ENCODE peak calls at places on chromosome 1, in five cellular contexts. T is heart left ventricle, G is uterus, R is stomach, B is prostate gland. X is an unnamed sample.

GRCh38 chr1:25031966-25032667 is 102.0 kb upstream of the RUNX3 start:
- DNase-seq in R (peak), B (peak), G (no peak), T (peak), X (no peak)

GRCh38 chr1:21511579-21512522 is 2.6 kb downstream of the ALPL start:
- DNase-seq in B (peak), G (no peak), T (no peak), R (peak), X (peak)

GRCh38 chr1:194705123-194705522 is 1518.7 kb upstream of the B3GALT2 start:
- DNase-seq in T (no peak), R (no peak), B (no peak), G (no peak), X (no peak)

GRCh38 chr1:119279441-119280415 is 88.9 kb upstream of the HAO2 start:
- DNase-seq in R (no peak), T (no peak), G (peak), B (no peak), X (no peak)

GRCh38 chr1:100362821-100363466 is 10.6 kb downstream of the CDC14A start:
- DNase-seq in R (no peak), B (no peak), T (no peak), G (no peak), X (no peak)

GRCh38 chr1:154925335-154926170 is 11.0 kb downstream of the PMVK start:
- DNase-seq in R (no peak), T (no peak), B (no peak), G (no peak), X (no peak)

GRCh38 chr1:27356628-27357280 is 10.0 kb downstream of the MAP3K6 start:
- DNase-seq in T (no peak), R (peak), B (peak), G (no peak), X (no peak)

GRCh38 chr1:169959696-169960095 is 66.0 kb upstream of the SCYL3 start:
- DNase-seq in B (no peak), R (no peak), T (no peak), G (no peak), X (no peak)

GRCh38 chr1:18110968-18111367 is 3.4 kb downstream of the IGSF21 start:
- DNase-seq in R (no peak), G (no peak), B (no peak), T (peak), X (no peak)

GRCh38 chr1:178932552-178932906 is 61.7 kb upstream of the ANGPTL1 start:
- DNase-seq in T (no peak), B (no peak), R (no peak), G (no peak), X (no peak)

GRCh38 chr1:189149547-189150375 is 1327.9 kb downstream of the BRINP3 start:
- DNase-seq in T (no peak), B (no peak), R (peak), G (no peak), X (no peak)

GRCh38 chr1:156247460-156248322 is at the start of gene PAQR6:
- DNase-seq in T (no peak), G (no peak), B (no peak), R (peak), X (no peak)

GRCh38 chr1:18805925-18806849 is 53.3 kb downstream of the TAS1R2 start:
- DNase-seq in B (no peak), T (no peak), R (no peak), G (no peak), X (no peak)

GRCh38 chr1:192476802-192477298 is 98.7 kb upstream of the RGS1 start:
- DNase-seq in G (no peak), R (no peak), T (no peak), B (no peak), X (no peak)

GRCh38 chr1:244361764-244362473 is 89.8 kb downstream of the ADSS2 start:
- DNase-seq in G (no peak), B (peak), T (no peak), R (no peak), X (no peak)

GRCh38 chr1:17606826-17607440 is 67.4 kb downstream of the ARHGEF10L start:
- DNase-seq in R (peak), B (peak), T (peak), G (peak), X (no peak)

GRCh38 chr1:154404984-154405761 is at the start of gene IL6R:
- DNase-seq in T (peak), B (peak), R (peak), G (peak), X (peak)

GRCh38 chr1:151282883-151283725 is 1.0 kb downstream of the ZNF687 start:
- DNase-seq in G (peak), T (peak), B (no peak), R (peak), X (peak)
- TF ChIP-seq POLR2A in G (no peak), T (no peak), B (no peak), R (no peak), X (no peak)

GRCh38 chr1:57832616-57833015 is 408.8 kb upstream of the DAB1 start:
- DNase-seq in B (no peak), R (no peak), G (no peak), T (no peak), X (no peak)

GRCh38 chr1:57839488-57839887 is 415.6 kb upstream of the DAB1 start:
- DNase-seq in T (no peak), R (no peak), G (no peak), B (no peak), X (no peak)

GRCh38 chr1:57839067-57839466 is 415.2 kb upstream of the DAB1 start:
- DNase-seq in R (no peak), B (no peak), G (no peak), T (no peak), X (no peak)

GRCh38 chr1:57833296-57833695 is 409.4 kb upstream of the DAB1 start:
- DNase-seq in G (no peak), R (no peak), T (no peak), B (no peak), X (no peak)

GRCh38 chr1:57835620-57836019 is 411.8 kb upstream of the DAB1 start:
- DNase-seq in R (no peak), T (no peak), B (no peak), G (no peak), X (no peak)
- TF ChIP-seq CTCF in R (no peak), T (no peak), B (no peak), G (no peak), X (no peak)

GRCh38 chr1:23885222-23885621 is 17.1 kb upstream of the FUCA1 start:
- DNase-seq in G (no peak), B (no peak), T (no peak), R (no peak), X (no peak)

DNA sequence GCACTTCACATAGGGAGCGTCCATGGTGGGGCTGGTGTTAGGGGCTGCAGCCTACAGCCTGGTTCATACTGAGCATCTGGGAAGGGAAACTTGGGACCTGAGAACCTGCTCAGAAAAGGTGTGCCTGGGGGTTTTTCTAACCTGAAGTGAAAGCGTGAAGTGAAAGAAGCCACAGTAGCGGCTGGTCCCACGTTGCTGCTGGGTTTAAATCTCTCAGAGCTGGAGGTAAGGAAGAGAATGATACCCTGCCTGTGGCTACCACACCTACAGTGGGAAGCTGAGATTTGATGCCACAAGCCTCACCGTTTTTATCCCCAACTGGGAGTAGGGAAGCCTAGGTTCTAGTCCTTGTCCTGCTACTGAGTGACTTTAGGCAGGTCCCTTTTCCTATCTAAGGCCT is 21.0 kb upstream of the FUCA1 start:
- DNase-seq in T (no peak), R (no peak), B (no peak), G (no peak), X (no peak)
- TF ChIP-seq POLR2A in T (no peak), R (no peak), B (no peak), G (no peak), X (no peak)

GRCh38 chr1:225355863-225356262 is 72.0 kb downstream of the LBR start:
- DNase-seq in T (no peak), R (no peak), G (no peak), B (no peak), X (no peak)
- TF ChIP-seq CTCF in T (no peak), R (no peak), G (no peak), B (no peak), X (no peak)

GRCh38 chr1:230143534-230143933 is 76.5 kb downstream of the GALNT2 start:
- DNase-seq in R (no peak), B (no peak), T (no peak), G (no peak), X (no peak)
- TF ChIP-seq POLR2A in R (no peak), B (no peak), T (no peak), G (no peak), X (no peak)

DNA sequence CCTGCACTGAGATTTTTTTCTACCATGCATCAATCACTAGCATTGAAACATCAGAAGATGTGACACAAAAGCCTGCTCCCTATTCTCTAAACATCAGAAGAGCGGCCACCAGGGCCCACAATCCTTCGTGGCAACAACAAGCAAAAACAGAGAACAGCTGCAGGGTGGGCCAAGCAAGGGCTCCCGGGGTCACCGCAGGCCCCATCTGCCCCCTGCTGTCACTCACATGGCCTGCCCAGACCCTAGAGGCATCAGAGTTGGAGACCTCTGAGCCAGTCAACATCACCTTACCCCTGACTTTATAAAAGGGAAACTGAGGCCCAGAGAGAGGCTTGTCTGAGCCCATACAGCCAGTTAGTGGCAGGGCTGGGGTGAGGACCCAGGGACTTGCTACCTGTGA is 1.8 kb downstream of the LAPTM5 start:
- DNase-seq in G (no peak), R (no peak), T (no peak), B (no peak), X (no peak)
- TF ChIP-seq CTCF in G (no peak), R (no peak), T (no peak), B (no peak), X (no peak)

DNA sequence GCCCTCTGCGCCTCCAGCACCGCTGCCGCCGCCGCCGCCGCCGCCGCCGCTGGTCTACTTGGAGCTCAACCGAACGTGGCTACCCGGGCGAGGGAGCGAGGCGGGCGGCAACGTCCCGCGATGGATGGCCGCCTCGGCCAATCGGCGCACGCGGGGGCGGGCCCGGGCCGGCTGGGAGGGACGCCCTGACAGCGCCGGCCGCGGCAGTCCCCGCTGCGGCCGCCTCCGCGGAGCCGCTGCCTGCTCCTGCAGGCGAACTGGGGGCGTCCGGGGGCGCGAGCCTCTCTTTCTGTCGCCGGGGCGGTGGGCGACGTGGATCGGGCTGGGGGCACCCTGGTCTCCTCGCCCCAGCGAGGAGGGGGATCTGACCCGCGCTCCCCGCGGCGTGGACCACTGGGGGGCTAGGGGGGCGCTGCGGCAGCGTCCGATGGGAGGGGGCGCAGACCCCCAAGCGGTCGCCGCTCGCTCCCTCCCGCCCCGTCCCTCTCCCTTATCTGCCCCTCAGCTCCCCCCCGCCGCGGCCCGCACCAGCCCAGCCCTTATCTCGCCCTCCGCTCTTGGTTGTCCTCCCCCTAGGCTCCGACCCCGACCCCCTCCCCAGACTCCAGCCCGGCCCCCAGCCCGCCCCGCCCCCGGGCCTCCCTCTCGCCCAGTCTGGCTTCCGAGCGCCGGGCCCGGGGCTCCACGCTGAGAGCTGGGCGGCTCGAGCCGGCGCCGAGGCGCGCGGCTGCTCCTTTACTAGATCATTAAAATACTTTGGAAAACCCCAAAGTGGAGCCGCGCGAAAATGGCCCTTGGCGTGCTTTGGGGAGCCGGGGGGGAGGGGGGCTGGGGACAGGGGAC is at the start of gene SSBP3:
- DNase-seq in G (peak), R (peak), T (peak), B (peak), X (peak)
- TF ChIP-seq POLR2A in G (peak), R (no peak), T (peak), B (peak), X (peak)

GRCh38 chr1:84771895-84772294 is 81.6 kb upstream of the SSX2IP start:
- DNase-seq in G (no peak), R (no peak), B (no peak), T (no peak), X (no peak)
- TF ChIP-seq CTCF in G (no peak), R (no peak), B (no peak), T (no peak), X (no peak)

DNA sequence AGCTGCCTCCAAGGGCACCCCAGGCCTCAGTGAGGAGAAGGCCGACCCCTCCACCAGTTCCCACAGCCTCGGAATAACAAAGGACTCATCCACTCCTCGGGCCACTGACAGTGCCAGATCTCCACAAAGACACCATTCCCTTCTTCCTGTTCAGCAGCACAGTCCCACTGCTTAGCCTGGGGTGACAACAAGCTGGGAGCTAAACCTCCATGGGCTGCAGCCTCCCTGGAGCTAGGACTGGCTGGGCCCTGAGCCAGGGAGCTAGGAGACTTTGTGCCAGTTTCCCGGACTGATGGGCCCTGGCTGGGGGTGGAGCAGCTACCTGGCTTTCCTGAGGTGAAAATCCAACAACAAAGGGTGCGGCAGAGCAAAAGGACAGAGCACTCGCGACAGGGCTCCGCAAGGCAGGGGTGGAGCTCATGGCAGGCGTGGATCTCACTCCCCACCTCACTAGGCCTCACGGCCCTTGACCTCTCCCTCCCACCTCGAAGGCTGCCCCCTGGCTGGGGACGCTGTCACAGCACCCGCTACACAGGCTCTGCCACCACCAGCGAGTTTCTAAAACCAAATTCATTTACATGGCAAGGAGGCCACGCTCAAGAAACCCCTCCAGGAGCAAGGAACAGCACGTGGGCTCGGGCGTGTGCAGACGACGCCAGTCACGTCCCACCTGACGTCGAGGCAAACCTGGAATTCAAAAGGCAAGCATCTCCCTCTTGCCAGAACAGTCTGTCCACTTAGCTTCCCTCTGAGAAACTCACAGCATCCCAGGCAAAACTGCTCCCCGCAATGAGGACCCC is 13.8 kb downstream of the SLC35E2B start:
- DNase-seq in B (no peak), R (peak), T (peak), G (no peak), X (no peak)
- TF ChIP-seq POLR2A in B (no peak), R (no peak), T (no peak), G (no peak), X (no peak)

X was measured in gastrocnemius medialis.